ENCODE peak calls at places on chromosomes 1 and 21, in five cellular contexts. One of them, this sample, is unnamed.

GRCh38 chr1:199172286-199173124 is 533.7 kb downstream of the PTPRC start:
- DNase-seq in sigmoid colon: no peak
- DNase-seq in naive thymus-derived CD4-positive, alpha-beta T cell: no peak
- DNase-seq in A549: no peak
- DNase-seq in cardiac muscle cell: no peak
- DNase-seq in this sample: no peak

GRCh38 chr21:32562426-32562825 is 22.9 kb downstream of the TCP10L start:
- DNase-seq in sigmoid colon: no peak
- DNase-seq in cardiac muscle cell: peak; percentile 89
- DNase-seq in naive thymus-derived CD4-positive, alpha-beta T cell: no peak
- DNase-seq in A549: no peak
- DNase-seq in this sample: no peak

GRCh38 chr1:18716112-18716784 is 85.6 kb downstream of the PAX7 start:
- DNase-seq in cardiac muscle cell: no peak
- DNase-seq in A549: no peak
- DNase-seq in sigmoid colon: no peak
- DNase-seq in naive thymus-derived CD4-positive, alpha-beta T cell: no peak
- DNase-seq in this sample: no peak

GRCh38 chr1:154474802-154475201 is 27.2 kb upstream of the TDRD10 start:
- DNase-seq in A549: peak; percentile 39
- DNase-seq in sigmoid colon: peak; percentile 81
- DNase-seq in cardiac muscle cell: peak; percentile 88
- DNase-seq in naive thymus-derived CD4-positive, alpha-beta T cell: no peak
- DNase-seq in this sample: peak; percentile 74

GRCh38 chr1:112689196-112689841 is 14.9 kb downstream of the MOV10 start:
- DNase-seq in A549: no peak
- DNase-seq in cardiac muscle cell: no peak
- DNase-seq in sigmoid colon: no peak
- DNase-seq in naive thymus-derived CD4-positive, alpha-beta T cell: no peak
- DNase-seq in this sample: no peak

GRCh38 chr1:178086294-178087255 is 7.3 kb upstream of the RASAL2 start:
- DNase-seq in A549: no peak
- DNase-seq in naive thymus-derived CD4-positive, alpha-beta T cell: no peak
- DNase-seq in cardiac muscle cell: peak; percentile 46
- DNase-seq in sigmoid colon: no peak
- DNase-seq in this sample: no peak

GRCh38 chr1:245129811-245130210 is 25.0 kb upstream of the KIF26B start:
- DNase-seq in cardiac muscle cell: peak; percentile 63
- DNase-seq in A549: no peak
- DNase-seq in sigmoid colon: no peak
- DNase-seq in naive thymus-derived CD4-positive, alpha-beta T cell: no peak
- DNase-seq in this sample: no peak

GRCh38 chr1:161721738-161722343 is 497 bp downstream of the FCRLB start:
- DNase-seq in cardiac muscle cell: peak; percentile 79
- DNase-seq in sigmoid colon: no peak
- DNase-seq in naive thymus-derived CD4-positive, alpha-beta T cell: no peak
- DNase-seq in A549: peak; percentile 54
- DNase-seq in this sample: no peak

GRCh38 chr1:9909222-9910046 is 635 bp downstream of the CTNNBIP1 start:
- DNase-seq in sigmoid colon: peak; percentile 76
- DNase-seq in naive thymus-derived CD4-positive, alpha-beta T cell: peak; percentile 12
- DNase-seq in A549: no peak
- DNase-seq in cardiac muscle cell: no peak
- DNase-seq in this sample: no peak

GRCh38 chr1:89001510-89001909 is 9.1 kb upstream of the KYAT3 start:
- DNase-seq in cardiac muscle cell: no peak
- DNase-seq in A549: no peak
- DNase-seq in sigmoid colon: no peak
- DNase-seq in naive thymus-derived CD4-positive, alpha-beta T cell: no peak
- DNase-seq in this sample: no peak

GRCh38 chr1:30695481-30695880 is 27.9 kb downstream of the MATN1 start:
- DNase-seq in naive thymus-derived CD4-positive, alpha-beta T cell: no peak
- DNase-seq in A549: no peak
- DNase-seq in sigmoid colon: peak; percentile 92
- DNase-seq in cardiac muscle cell: peak; percentile 12
- DNase-seq in this sample: no peak

GRCh38 chr1:153774780-153775431 is at the start of gene SLC27A3:
- DNase-seq in A549: no peak
- DNase-seq in naive thymus-derived CD4-positive, alpha-beta T cell: no peak
- DNase-seq in cardiac muscle cell: peak; percentile 81
- DNase-seq in sigmoid colon: peak; percentile 94
- DNase-seq in this sample: peak; percentile 39

GRCh38 chr1:98468111-98468717 is 193.3 kb upstream of the SNX7 start:
- DNase-seq in A549: peak; percentile 71
- DNase-seq in cardiac muscle cell: peak; percentile 87
- DNase-seq in naive thymus-derived CD4-positive, alpha-beta T cell: no peak
- DNase-seq in sigmoid colon: no peak
- DNase-seq in this sample: no peak

GRCh38 chr21:41583274-41583790 is 75.4 kb upstream of the TMPRSS2 start:
- DNase-seq in cardiac muscle cell: no peak
- DNase-seq in naive thymus-derived CD4-positive, alpha-beta T cell: no peak
- DNase-seq in sigmoid colon: no peak
- DNase-seq in A549: peak; percentile 14
- DNase-seq in this sample: no peak

GRCh38 chr1:151915066-151915686 is 5.9 kb upstream of the THEM4 start:
- DNase-seq in naive thymus-derived CD4-positive, alpha-beta T cell: no peak
- DNase-seq in sigmoid colon: no peak
- DNase-seq in cardiac muscle cell: no peak
- DNase-seq in A549: no peak
- DNase-seq in this sample: no peak

GRCh38 chr1:25031966-25032667 is 102.0 kb upstream of the RUNX3 start:
- DNase-seq in cardiac muscle cell: peak; percentile 32
- DNase-seq in A549: peak; percentile 28
- DNase-seq in naive thymus-derived CD4-positive, alpha-beta T cell: peak; percentile 76
- DNase-seq in sigmoid colon: peak; percentile 76
- DNase-seq in this sample: no peak

GRCh38 chr1:21909787-21910503 is 27.2 kb downstream of the HSPG2 start:
- DNase-seq in sigmoid colon: peak; percentile 91
- DNase-seq in naive thymus-derived CD4-positive, alpha-beta T cell: peak; percentile 8
- DNase-seq in A549: no peak
- DNase-seq in cardiac muscle cell: peak; percentile 72
- DNase-seq in this sample: no peak

GRCh38 chr1:40411294-40411693 is 37.8 kb downstream of the SMAP2 start:
- DNase-seq in sigmoid colon: no peak
- DNase-seq in A549: no peak
- DNase-seq in cardiac muscle cell: no peak
- DNase-seq in naive thymus-derived CD4-positive, alpha-beta T cell: no peak
- DNase-seq in this sample: no peak

GRCh38 chr1:180593382-180593781 is 34.6 kb downstream of the OVAAL start:
- DNase-seq in sigmoid colon: no peak
- DNase-seq in cardiac muscle cell: no peak
- DNase-seq in naive thymus-derived CD4-positive, alpha-beta T cell: no peak
- DNase-seq in A549: no peak
- DNase-seq in this sample: no peak

GRCh38 chr1:190000365-190000872 is 477.2 kb downstream of the BRINP3 start:
- DNase-seq in A549: peak; percentile 65
- DNase-seq in cardiac muscle cell: no peak
- DNase-seq in naive thymus-derived CD4-positive, alpha-beta T cell: no peak
- DNase-seq in sigmoid colon: no peak
- DNase-seq in this sample: no peak

GRCh38 chr1:154730251-154730650 is 122.3 kb upstream of the ADAR start:
- DNase-seq in cardiac muscle cell: peak; percentile 65
- DNase-seq in A549: peak; percentile 75
- DNase-seq in sigmoid colon: no peak
- DNase-seq in naive thymus-derived CD4-positive, alpha-beta T cell: no peak
- DNase-seq in this sample: no peak

GRCh38 chr1:23910144-23910543 is 3.0 kb downstream of the CNR2 start:
- DNase-seq in naive thymus-derived CD4-positive, alpha-beta T cell: no peak
- DNase-seq in cardiac muscle cell: no peak
- DNase-seq in A549: no peak
- DNase-seq in sigmoid colon: no peak
- DNase-seq in this sample: no peak

GRCh38 chr1:106879538-106879937 is 176.9 kb upstream of the PRMT6 start:
- DNase-seq in cardiac muscle cell: no peak
- DNase-seq in sigmoid colon: peak; percentile 92
- DNase-seq in naive thymus-derived CD4-positive, alpha-beta T cell: no peak
- DNase-seq in A549: no peak
- DNase-seq in this sample: no peak

DNA sequence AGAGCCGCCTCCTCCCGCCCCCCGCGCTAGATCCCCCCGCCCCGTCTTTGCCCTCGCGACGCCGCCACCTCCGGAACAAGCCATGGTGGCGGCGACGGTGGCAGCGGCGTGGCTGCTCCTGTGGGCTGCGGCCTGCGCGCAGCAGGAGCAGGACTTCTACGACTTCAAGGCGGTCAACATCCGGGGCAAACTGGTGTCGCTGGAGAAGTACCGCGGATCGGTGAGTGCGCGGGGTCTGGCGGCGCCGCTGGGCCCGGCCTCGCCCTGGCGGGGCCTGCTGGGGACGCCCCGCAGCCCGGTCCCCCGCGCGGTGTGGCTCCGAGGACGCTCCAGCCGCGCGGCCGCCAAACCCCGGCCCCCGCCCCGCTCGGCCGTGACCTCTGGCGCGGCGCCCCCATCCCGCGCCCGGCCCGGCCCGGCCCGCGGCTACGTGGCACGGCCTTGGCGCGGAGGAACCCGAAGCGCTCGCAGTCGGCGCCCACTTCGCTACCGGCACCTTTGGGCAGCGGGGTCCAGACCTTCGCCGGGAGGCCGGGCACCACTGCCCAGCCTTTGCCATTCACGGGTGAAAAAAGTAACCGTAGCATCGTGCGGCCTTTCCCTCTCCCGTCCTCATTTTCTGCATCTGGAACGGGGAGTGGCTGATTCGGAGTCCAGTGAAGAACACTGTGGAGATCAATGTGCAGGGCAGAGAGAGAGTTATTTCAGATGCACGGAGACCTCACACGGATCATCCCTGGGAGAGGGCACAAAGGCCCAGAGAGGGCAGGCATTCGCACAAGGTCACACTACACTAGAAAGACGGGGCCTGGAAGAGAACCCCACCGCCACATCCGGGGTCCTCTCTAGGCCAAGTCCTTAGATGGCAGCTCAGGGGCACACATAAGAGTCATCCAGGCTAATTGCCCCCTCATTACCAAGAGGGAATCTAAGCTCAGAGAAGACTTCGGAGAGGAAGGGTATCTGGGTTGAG is at the start of gene GPX7:
- DNase-seq in cardiac muscle cell: peak; percentile 68
- DNase-seq in naive thymus-derived CD4-positive, alpha-beta T cell: peak; percentile 59
- DNase-seq in A549: no peak
- DNase-seq in sigmoid colon: peak; percentile 70
- DNase-seq in this sample: peak; percentile 8
- H3K27ac ChIP-seq in cardiac muscle cell: no peak within 1 kb of the TSS
- H3K27ac ChIP-seq in naive thymus-derived CD4-positive, alpha-beta T cell: peak within 1 kb of the TSS; percentile 82
- H3K27ac ChIP-seq in A549: no peak within 1 kb of the TSS
- H3K27ac ChIP-seq in sigmoid colon: peak within 1 kb of the TSS; percentile 83
- H3K27ac ChIP-seq in this sample: peak within 1 kb of the TSS; percentile 76

GRCh38 chr1:206945779-206946178 is 487 bp downstream of the PIGR start:
- DNase-seq in sigmoid colon: no peak
- DNase-seq in naive thymus-derived CD4-positive, alpha-beta T cell: no peak
- DNase-seq in A549: no peak
- DNase-seq in cardiac muscle cell: no peak
- DNase-seq in this sample: no peak

GRCh38 chr1:206949208-206949607 is 2.9 kb upstream of the PIGR start:
- DNase-seq in cardiac muscle cell: no peak
- DNase-seq in A549: no peak
- DNase-seq in naive thymus-derived CD4-positive, alpha-beta T cell: no peak
- DNase-seq in sigmoid colon: no peak
- DNase-seq in this sample: no peak

GRCh38 chr1:206949641-206950040 is 3.4 kb upstream of the PIGR start:
- DNase-seq in naive thymus-derived CD4-positive, alpha-beta T cell: no peak
- DNase-seq in A549: no peak
- DNase-seq in cardiac muscle cell: no peak
- DNase-seq in sigmoid colon: no peak
- DNase-seq in this sample: no peak

GRCh38 chr1:206944703-206945102 is 1.6 kb downstream of the PIGR start:
- DNase-seq in A549: no peak
- DNase-seq in cardiac muscle cell: no peak
- DNase-seq in sigmoid colon: no peak
- DNase-seq in naive thymus-derived CD4-positive, alpha-beta T cell: no peak
- DNase-seq in this sample: no peak

DNA sequence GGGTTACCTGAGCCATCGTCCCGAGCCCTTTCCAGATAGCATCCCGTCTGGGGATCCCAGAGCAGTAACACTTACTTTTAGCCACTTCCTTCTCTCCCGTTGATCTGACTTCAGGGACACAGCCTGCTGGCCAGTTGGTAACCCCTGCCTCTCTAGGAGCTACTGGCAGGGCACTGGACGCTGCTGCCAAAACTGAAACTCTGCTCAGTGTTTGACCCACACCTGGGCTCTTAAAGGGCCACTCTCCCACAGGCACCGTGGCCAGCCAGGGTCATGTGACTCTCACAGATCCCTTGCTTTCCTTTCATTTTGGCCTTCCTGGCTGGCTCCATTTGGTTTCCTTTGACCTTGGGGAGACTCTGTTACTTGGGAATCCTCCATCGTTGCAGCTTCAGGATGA is at the start of gene PIGR:
- DNase-seq in sigmoid colon: no peak
- DNase-seq in naive thymus-derived CD4-positive, alpha-beta T cell: no peak
- DNase-seq in A549: no peak
- DNase-seq in cardiac muscle cell: no peak
- DNase-seq in this sample: no peak
- H3K27ac ChIP-seq in sigmoid colon: peak within 1 kb of the TSS; percentile 8
- H3K27ac ChIP-seq in naive thymus-derived CD4-positive, alpha-beta T cell: no peak within 1 kb of the TSS
- H3K27ac ChIP-seq in A549: no peak within 1 kb of the TSS
- H3K27ac ChIP-seq in cardiac muscle cell: no peak within 1 kb of the TSS
- H3K27ac ChIP-seq in this sample: no peak within 1 kb of the TSS

DNA sequence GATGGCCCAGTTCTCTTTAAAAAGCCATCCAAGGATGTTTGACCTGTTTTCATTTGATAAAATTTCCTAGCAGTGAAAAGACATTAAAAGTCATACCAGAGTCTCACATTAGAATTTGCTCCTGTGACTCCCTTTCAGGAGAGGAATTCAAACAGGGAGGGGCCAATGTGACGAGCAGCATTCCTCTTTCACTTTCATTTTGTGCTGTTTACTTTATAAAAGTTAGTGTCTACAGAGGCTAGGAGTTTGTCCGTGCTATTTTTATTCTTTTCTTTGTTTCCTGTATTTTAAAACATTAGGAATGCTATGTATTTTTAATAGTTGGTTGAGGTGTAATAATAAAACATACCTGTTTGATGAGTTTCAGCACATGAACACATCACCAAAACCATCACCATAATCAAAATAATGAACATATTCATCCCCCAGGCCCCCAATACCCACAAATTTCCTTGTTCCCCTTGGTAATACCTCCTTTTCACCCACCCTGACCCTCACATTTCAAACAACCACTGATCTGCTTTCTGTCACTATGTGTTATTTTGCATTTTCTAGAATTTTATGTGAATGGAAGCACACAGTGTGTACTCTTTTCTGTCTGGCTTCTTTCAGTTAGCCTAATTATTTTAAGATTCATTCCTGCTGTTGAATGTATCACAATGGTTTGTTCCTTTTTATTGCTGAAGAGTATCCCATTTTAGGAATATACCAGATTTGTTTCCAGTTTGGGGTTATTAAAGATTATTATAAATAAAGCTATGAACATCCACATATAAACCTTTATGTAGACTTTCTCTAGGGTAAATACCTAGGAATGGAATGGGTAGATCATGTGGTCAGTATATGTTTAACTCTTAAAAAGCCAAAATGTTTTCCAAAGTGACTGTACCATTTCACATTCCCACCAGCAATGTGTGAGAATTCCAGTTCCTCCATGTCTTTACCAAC is 129.5 kb downstream of the TENT5C start:
- DNase-seq in A549: peak; percentile 8
- DNase-seq in naive thymus-derived CD4-positive, alpha-beta T cell: peak; percentile 36
- DNase-seq in cardiac muscle cell: peak; percentile 65
- DNase-seq in sigmoid colon: no peak
- DNase-seq in this sample: no peak
- H3K27ac ChIP-seq in A549: peak overlapping the region; percentile 69
- H3K27ac ChIP-seq in naive thymus-derived CD4-positive, alpha-beta T cell: peak overlapping the region; percentile 66
- H3K27ac ChIP-seq in cardiac muscle cell: no peak overlapping the region
- H3K27ac ChIP-seq in sigmoid colon: peak overlapping the region; percentile 63
- H3K27ac ChIP-seq in this sample: no peak overlapping the region

GRCh38 chr1:162905174-162905573 is 44.2 kb upstream of the CCDC190 start:
- DNase-seq in sigmoid colon: no peak
- DNase-seq in A549: no peak
- DNase-seq in cardiac muscle cell: peak; percentile 29
- DNase-seq in naive thymus-derived CD4-positive, alpha-beta T cell: no peak
- DNase-seq in this sample: no peak
- H3K27ac ChIP-seq in sigmoid colon: no peak overlapping the region
- H3K27ac ChIP-seq in A549: no peak overlapping the region
- H3K27ac ChIP-seq in cardiac muscle cell: no peak overlapping the region
- H3K27ac ChIP-seq in naive thymus-derived CD4-positive, alpha-beta T cell: no peak overlapping the region
- H3K27ac ChIP-seq in this sample: no peak overlapping the region

This sample was measured in substantia nigra.